ENCODE peak calls at places on chromosomes 2 and 18, in four cellular contexts. Z, L, K and Q are unnamed samples.

GRCh38 chr2:217610411-217610814 is 392.4 kb downstream of the TNS1 start:
- DNase-seq in Z (no peak), L (no peak), K (no peak), Q (no peak)

GRCh38 chr2:71691747-71692455 is 238.5 kb downstream of the DYSF start:
- DNase-seq in Z (no peak), L (no peak), K (peak), Q (no peak)

GRCh38 chr2:104521247-104521646 is 332.7 kb upstream of the POU3F3 start:
- DNase-seq in Z (no peak), L (no peak), K (no peak), Q (no peak)

GRCh38 chr2:54704688-54705605 is 18.5 kb upstream of the EML6 start:
- DNase-seq in Z (peak), L (peak), K (no peak), Q (peak)

GRCh38 chr2:199958014-199958413 is 2.6 kb downstream of the MAIP1 start:
- DNase-seq in Z (no peak), L (no peak), K (no peak), Q (no peak)

GRCh38 chr2:120574620-120575019 is 161.0 kb upstream of the GLI2 start:
- DNase-seq in Z (no peak), L (no peak), K (no peak), Q (no peak)

GRCh38 chr2:141534671-141535359 is 596.0 kb downstream of the LRP1B start:
- DNase-seq in Z (no peak), L (no peak), K (no peak), Q (no peak)

GRCh38 chr2:263774-264492 is at the start of gene SH3YL1:
- DNase-seq in Z (peak), L (no peak), K (peak), Q (no peak)

GRCh38 chr2:64291181-64291580 is 147.0 kb upstream of the PELI1 start:
- DNase-seq in Z (peak), L (peak), K (no peak), Q (no peak)

GRCh38 chr2:231469568-231469920 is 5.3 kb upstream of the NCL start:
- DNase-seq in Z (no peak), L (no peak), K (no peak), Q (no peak)

GRCh38 chr2:8590940-8591339 is 90.9 kb upstream of the ID2 start:
- DNase-seq in Z (no peak), L (no peak), K (no peak), Q (no peak)

GRCh38 chr2:138277062-138277461 is 224.5 kb upstream of the SPOPL start:
- DNase-seq in Z (no peak), L (no peak), K (no peak), Q (no peak)

GRCh38 chr2:219049282-219049681 is 8.0 kb upstream of the CFAP65 start:
- DNase-seq in Z (no peak), L (no peak), K (no peak), Q (no peak)

GRCh38 chr2:186862869-186863709 is 14.1 kb upstream of the ZSWIM2 start:
- DNase-seq in Z (peak), L (peak), K (no peak), Q (peak)

GRCh38 chr2:32136097-32136496 is 29.6 kb upstream of the SLC30A6 start:
- DNase-seq in Z (peak), L (peak), K (no peak), Q (no peak)

GRCh38 chr2:219219113-219219696 is 447 bp upstream of the ABCB6 start:
- DNase-seq in Z (no peak), L (no peak), K (no peak), Q (no peak)

GRCh38 chr2:27776097-27776496 is 4.6 kb downstream of the MRPL33 start:
- DNase-seq in Z (peak), L (peak), K (peak), Q (no peak)

GRCh38 chr18:28407681-28408080 is 230.8 kb upstream of the CDH2 start:
- DNase-seq in Z (peak), L (no peak), K (no peak), Q (no peak)

GRCh38 chr2:174120346-174120745 is 128.0 kb downstream of the OLA1 start:
- DNase-seq in Z (peak), L (peak), K (no peak), Q (no peak)

GRCh38 chr2:37366773-37367172 is 22.3 kb downstream of the QPCT start:
- DNase-seq in Z (no peak), L (no peak), K (no peak), Q (no peak)

GRCh38 chr2:39033980-39034379 is 86.9 kb downstream of the SOS1 start:
- DNase-seq in Z (peak), L (peak), K (no peak), Q (no peak)

GRCh38 chr2:69466728-69467127 is 29.5 kb upstream of the NFU1 start:
- DNase-seq in Z (peak), L (peak), K (no peak), Q (no peak)

GRCh38 chr2:18238231-18238630 is 322.2 kb downstream of the RDH14 start:
- DNase-seq in Z (no peak), L (no peak), K (no peak), Q (no peak)

GRCh38 chr2:105804266-105804665 is 59.6 kb downstream of the NCK2 start:
- DNase-seq in Z (peak), L (no peak), K (no peak), Q (no peak)

GRCh38 chr2:152826880-152827279 is 108.5 kb downstream of the ARL6IP6 start:
- DNase-seq in Z (peak), L (peak), K (no peak), Q (no peak)
- TF ChIP-seq CTCF in Z (no peak), L (no peak), K (no peak), Q (no peak)

DNA sequence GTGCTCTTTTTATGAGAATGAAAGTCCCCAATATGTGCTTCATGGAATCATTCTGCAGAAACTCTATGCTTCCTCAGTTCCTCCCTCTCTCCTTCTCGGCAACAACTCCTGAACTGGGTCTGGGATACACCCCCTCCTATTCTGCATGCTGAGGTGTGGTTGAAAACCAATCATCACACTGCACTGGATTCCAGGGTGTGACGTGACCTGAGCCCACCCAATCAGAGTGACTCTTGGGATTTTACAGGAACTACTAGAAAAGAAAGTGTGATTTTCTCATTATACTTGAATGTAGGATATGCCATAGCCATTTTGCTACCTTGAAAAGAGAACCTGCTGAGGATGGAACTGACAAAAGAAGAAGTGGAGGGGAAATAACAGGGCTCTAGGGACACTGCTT is 36.3 kb downstream of the ACVR1 start:
- DNase-seq in Z (no peak), L (no peak), K (no peak), Q (no peak)
- H3K4me3 ChIP-seq in Z (no peak), L (no peak), K (peak), Q (no peak)

DNA sequence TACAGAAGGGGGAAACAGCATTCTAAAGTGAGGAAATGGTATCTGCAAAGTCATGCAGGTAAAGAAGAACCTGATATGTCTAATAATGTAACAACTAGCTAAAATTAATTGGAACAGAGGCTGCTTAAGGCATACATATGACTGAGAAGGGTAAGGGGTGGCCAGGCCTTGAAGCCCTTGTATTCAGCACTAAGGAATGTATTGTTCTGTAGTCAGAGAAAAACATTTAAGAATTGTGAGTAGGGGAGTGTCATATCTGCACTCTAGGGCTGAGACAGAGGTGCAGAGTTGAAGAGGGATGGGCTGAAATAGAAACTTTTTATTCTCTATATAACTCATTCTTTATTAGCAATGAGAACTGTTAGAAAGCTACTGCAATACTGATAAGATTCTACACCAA is 145.5 kb upstream of the CHAC2 start:
- DNase-seq in Z (no peak), L (no peak), K (no peak), Q (no peak)
- TF ChIP-seq CTCF in Z (no peak), L (no peak), K (no peak), Q (no peak)

GRCh38 chr2:110116033-110116710 is 550 bp upstream of the MALL start:
- DNase-seq in Z (peak), L (peak), K (no peak), Q (peak)
- H3K4me3 ChIP-seq in Z (peak), L (no peak), K (peak), Q (peak)